ENCODE peak calls at places on chromosomes 3 and 15, in seven cellular contexts. G, J, A, C, Q, M and I are unnamed samples.

GRCh38 chr15:87604857-87605446 is 651.6 kb downstream of the NTRK3 start:
- DNase-seq in G (no peak), J (no peak), A (no peak), C (no peak), Q (peak), M (no peak), I (no peak)

GRCh38 chr3:13880811-13881156 is 913 bp upstream of the WNT7A start:
- DNase-seq in G (no peak), J (no peak), A (no peak), C (no peak), Q (no peak), M (no peak), I (no peak)

GRCh38 chr3:188749010-188749617 is 422.7 kb upstream of the TPRG1 start:
- DNase-seq in G (peak), J (peak), A (no peak), C (no peak), Q (peak), M (peak), I (no peak)

GRCh38 chr15:75091814-75092213 is 68.4 kb downstream of the PPCDC start:
- DNase-seq in G (no peak), J (no peak), A (no peak), C (no peak), Q (no peak), M (no peak), I (no peak)

GRCh38 chr3:114632757-114633424 is 339.1 kb downstream of the TIGIT start:
- DNase-seq in G (peak), J (peak), A (no peak), C (no peak), Q (no peak), M (no peak), I (peak)

GRCh38 chr3:172285844-172286243 is 162.4 kb downstream of the GHSR start:
- DNase-seq in G (no peak), J (no peak), A (no peak), C (no peak), Q (no peak), M (no peak), I (no peak)

GRCh38 chr3:17055374-17056276 is 170.9 kb downstream of the PLCL2 start:
- DNase-seq in G (no peak), J (no peak), A (no peak), C (no peak), Q (no peak), M (no peak), I (no peak)

GRCh38 chr3:58006661-58007060 is 1.6 kb upstream of the FLNB start:
- DNase-seq in G (no peak), J (no peak), A (no peak), C (no peak), Q (no peak), M (no peak), I (no peak)

GRCh38 chr3:72306800-72307341 is 521.9 kb upstream of the PROK2 start:
- DNase-seq in G (peak), J (no peak), A (peak), C (peak), Q (no peak), M (no peak), I (peak)